ENCODE peak calls at places on chromosomes 2 and 18, in four cellular contexts. U is tibial nerve, O is mammary epithelial cell, S is cardiac muscle cell. P is an unnamed sample.

GRCh38 chr2:159615936-159616733 is at the start of gene BAZ2B:
- DNase-seq in U (no peak), O (peak), S (peak), P (peak)

GRCh38 chr18:63553117-63553516 is 10.9 kb downstream of the SERPINB12 start:
- DNase-seq in U (no peak), O (peak), S (peak), P (no peak)

GRCh38 chr2:202278944-202279343 is 13.4 kb downstream of the NOP58 start:
- DNase-seq in U (no peak), O (peak), S (peak), P (no peak)

GRCh38 chr2:235263205-235264120 is 230.4 kb upstream of the AGAP1 start:
- DNase-seq in U (peak), O (peak), S (peak), P (peak)

GRCh38 chr2:130963058-130963848 is 126.5 kb downstream of the ARHGEF4 start:
- DNase-seq in U (no peak), O (no peak), S (no peak), P (no peak)

GRCh38 chr2:199370150-199370780 is 87.5 kb downstream of the SATB2 start:
- DNase-seq in U (no peak), O (no peak), S (no peak), P (no peak)

GRCh38 chr2:36395866-36396265 is 40.3 kb downstream of the CRIM1 start:
- DNase-seq in U (no peak), O (no peak), S (no peak), P (no peak)

GRCh38 chr18:21056545-21056944 is 55.1 kb downstream of the ROCK1 start:
- DNase-seq in U (no peak), O (peak), S (no peak), P (no peak)

GRCh38 chr2:235347691-235348090 is 146.2 kb upstream of the AGAP1 start:
- DNase-seq in U (no peak), O (peak), S (peak), P (no peak)

GRCh38 chr18:47417807-47418206 is 166.3 kb upstream of the SKOR2 start:
- DNase-seq in U (no peak), O (no peak), S (no peak), P (no peak)

DNA sequence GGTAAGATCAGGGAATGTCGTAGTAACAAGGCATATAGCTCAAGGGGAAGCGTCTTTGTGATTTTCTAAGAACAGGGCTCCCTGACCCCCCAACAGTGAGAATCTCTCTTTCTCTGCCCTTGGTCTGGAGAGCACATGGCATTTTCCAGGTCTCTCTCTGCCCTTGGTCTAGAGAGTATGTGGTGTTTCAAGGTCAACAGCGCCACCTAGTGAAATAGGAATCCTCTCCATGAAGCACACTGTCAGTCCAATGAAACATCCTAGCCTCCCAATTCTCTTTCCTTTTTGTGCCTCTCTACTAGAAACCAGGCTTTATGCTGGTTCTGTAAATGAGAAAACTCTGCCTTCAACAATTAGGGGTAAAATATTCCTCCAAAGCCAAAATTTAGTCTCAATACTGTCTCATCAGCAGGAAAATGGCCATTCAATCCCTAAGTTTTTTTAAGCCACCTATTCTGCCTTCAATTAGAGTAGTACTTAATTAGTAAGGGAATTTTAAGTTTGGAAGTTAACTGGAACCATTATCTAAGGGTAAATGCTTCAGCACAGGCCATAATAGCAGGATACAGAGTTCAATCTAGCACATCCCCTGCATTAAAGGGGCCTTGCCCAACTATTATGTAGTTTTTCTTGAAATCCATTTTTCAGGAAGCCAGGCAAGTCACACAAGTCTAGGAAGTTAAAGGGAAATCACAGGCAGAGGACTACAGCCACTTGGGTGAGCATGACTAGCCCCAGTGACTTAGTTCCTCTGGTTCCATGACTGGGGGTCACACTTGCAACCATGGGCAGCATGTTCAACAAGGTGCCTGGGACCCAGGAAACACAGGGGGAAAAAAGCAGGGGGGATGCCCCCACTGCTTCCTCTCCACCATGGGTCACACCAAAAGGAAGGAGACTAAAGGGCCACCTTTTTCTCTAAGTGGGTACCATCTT is 12.4 kb downstream of the DYM start:
- DNase-seq in U (no peak), O (peak), S (peak), P (no peak)
- TF ChIP-seq CTCF in U (no peak), O (peak), S (peak), P (peak)

DNA sequence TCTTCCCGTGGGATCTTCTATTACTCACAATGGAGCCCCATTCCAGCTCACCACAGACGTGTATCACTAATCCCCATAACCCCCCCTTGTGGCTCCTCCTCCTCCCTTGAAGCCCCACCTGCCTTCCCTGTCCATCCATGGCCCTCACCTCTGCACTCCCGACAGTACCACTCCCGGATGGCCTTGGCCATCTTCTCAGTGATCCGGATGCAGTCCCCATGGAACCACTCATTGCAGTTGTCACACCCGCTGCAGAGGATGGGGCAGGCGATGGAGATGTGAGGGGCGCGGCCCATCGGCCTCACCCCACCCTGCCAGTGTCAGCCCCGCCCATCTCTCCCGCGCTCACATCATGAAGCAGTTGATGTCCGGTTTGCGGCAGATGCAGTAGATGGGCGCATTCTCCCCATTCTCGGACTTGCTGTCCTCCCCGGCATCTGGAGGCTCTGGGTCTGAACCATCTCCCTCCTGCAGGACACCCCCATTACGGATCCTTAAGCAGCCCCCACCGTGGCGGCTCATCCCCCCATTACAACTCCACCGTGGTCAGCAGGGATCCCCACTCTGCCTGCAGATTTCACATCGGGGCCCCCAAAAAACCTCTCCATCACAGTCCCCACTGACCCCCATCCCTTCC is 983 bp downstream of the CXXC1 start:
- DNase-seq in U (no peak), O (peak), S (peak), P (no peak)
- H3K27ac ChIP-seq in U (peak), O (peak), S (no peak), P (peak)

DNA sequence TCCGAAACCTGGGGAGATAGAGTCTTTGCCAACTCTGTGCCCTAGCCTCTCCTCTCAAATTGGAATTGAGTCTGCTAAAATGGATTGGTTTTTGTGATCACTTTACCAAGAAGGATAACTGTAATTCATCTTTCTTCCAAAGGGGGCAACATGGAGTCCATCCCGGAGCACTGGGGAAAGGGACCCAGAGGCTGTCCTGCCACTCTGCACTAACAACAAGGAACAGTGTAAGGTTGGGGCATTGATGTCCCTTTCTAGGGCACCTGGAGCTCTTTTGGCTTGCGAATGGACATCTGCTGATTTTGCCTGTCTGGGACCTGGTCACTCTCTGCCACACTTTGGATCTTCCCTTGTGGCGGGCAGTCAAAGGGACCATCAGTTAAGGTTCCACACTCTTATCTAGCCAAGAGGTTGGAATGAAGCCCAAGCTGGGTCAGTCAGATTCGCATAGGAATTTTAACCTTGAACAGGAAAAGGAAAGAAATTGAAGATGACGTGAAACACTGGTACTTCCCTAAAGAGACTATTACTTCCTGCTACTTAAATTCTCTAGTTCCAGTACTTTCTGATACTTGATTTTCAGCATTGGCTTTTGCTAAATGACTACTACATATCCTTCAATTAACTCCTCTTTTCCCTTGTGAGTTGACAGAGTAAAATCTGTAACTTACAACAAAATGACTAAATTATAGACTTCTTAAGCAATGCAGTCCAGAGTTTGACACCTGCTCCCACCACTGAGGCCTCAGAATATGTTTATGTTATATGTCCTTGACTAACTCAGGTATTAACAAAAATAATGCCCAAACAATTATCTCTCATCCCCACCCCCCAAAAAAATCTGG is 64.7 kb upstream of the KLF7 start:
- DNase-seq in U (no peak), O (no peak), S (peak), P (peak)
- TF ChIP-seq CTCF in U (no peak), O (peak), S (peak), P (peak)

DNA sequence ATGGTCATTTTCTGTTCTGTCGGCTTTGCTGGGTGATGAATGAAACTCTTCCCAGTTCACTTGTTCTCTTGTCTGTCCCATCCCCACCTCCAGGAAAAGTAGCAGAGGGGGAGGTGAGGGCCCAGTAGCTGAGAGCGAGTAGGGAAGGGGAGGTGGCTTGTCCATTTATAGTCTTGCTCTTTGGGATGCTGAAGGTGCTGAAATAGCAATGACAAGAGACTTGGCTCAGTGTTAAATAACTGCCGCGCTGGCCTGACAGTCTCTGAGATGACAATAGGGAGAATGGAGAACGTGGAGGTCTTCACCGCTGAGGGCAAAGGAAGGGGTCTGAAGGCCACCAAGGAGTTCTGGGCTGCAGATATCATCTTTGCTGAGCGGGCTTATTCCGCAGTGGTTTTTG is at the start of gene SMYD1:
- DNase-seq in U (no peak), O (no peak), S (no peak), P (no peak)
- H3K27ac ChIP-seq in U (no peak), O (no peak), S (peak), P (no peak)

DNA sequence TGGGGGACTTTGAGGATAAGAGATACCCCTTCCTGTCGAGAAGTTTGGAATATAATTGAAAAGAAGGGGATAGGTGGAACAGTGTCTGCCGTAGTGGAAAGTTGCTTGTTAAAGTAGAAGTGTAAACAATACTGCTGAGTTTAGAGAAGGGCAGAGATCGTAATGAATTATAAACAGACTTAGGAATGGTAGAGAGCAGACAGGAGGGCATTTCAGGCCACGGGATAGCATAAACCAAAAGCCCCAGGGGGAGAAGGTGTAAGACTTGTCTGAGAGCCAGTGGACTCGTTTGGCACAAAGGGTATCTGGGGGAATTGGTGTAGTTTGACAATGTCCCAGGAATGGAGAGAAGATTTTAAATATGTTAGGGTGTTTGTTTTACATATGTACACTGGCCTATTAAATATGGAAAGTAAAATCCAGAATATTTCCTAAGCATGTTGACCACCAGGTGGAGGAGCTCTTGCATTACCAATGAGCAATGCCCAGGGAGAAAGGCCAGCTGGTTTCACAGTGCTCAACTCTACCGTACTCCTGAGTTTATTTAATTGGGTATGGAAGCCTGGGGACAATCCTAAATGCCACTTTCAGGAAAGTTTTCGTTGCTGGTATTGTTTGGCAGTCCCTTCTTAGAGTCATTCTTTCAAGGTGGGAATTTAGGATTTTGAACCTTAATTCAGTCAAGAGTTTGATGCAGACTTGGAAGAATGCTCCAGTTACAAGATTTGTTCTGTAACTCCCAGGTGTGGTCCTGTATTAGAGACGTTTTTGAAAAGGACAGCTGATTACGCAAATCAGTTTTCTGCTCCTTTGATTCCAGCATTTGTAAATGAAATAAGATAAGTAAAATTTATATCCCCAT is 7.5 kb downstream of the COPS8 start:
- DNase-seq in U (no peak), O (peak), S (peak), P (no peak)
- TF ChIP-seq CTCF in U (peak), O (peak), S (peak), P (peak)

P was measured in body of pancreas.